ENCODE peak calls at places on chromosomes 6 and 20, in nine cellular contexts. One of them, this sample, is unnamed.

GRCh38 chr6:141398954-141399353 is 733.8 kb upstream of the GJE1 start:
- DNase-seq in adipocyte: peak; percentile 45
- DNase-seq in GM23248: peak; percentile 26
- DNase-seq in HAP-1: no peak
- DNase-seq in IMR-90: no peak
- DNase-seq in lower lobe of right lung: no peak
- DNase-seq in neuronal stem cell: no peak
- DNase-seq in colonic mucosa: no peak
- DNase-seq in body of pancreas: no peak
- DNase-seq in this sample: no peak

GRCh38 chr6:2765896-2766766 is 938 bp downstream of the WRNIP1 start:
- DNase-seq in colonic mucosa: peak; percentile 58
- DNase-seq in neuronal stem cell: peak; percentile 46
- DNase-seq in body of pancreas: peak; percentile 60
- DNase-seq in adipocyte: peak; percentile 57
- DNase-seq in lower lobe of right lung: peak; percentile 75
- DNase-seq in HAP-1: peak; percentile 55
- DNase-seq in IMR-90: peak; percentile 30
- DNase-seq in GM23248: peak; percentile 74
- DNase-seq in this sample: peak; percentile 53

GRCh38 chr20:4092136-4092479 is 76.8 kb upstream of the RNF24 start:
- DNase-seq in lower lobe of right lung: no peak
- DNase-seq in body of pancreas: no peak
- DNase-seq in colonic mucosa: no peak
- DNase-seq in GM23248: no peak
- DNase-seq in neuronal stem cell: no peak
- DNase-seq in adipocyte: no peak
- DNase-seq in HAP-1: no peak
- DNase-seq in IMR-90: no peak
- DNase-seq in this sample: no peak

GRCh38 chr6:108452725-108453195 is 108.0 kb upstream of the FOXO3 start:
- DNase-seq in adipocyte: peak; percentile 35
- DNase-seq in neuronal stem cell: no peak
- DNase-seq in body of pancreas: no peak
- DNase-seq in lower lobe of right lung: no peak
- DNase-seq in HAP-1: no peak
- DNase-seq in GM23248: peak; percentile 24
- DNase-seq in IMR-90: peak; percentile 27
- DNase-seq in colonic mucosa: no peak
- DNase-seq in this sample: no peak

GRCh38 chr6:36015666-36016065 is 8.8 kb downstream of the SLC26A8 start:
- DNase-seq in HAP-1: no peak
- DNase-seq in adipocyte: no peak
- DNase-seq in IMR-90: no peak
- DNase-seq in GM23248: no peak
- DNase-seq in body of pancreas: no peak
- DNase-seq in lower lobe of right lung: no peak
- DNase-seq in neuronal stem cell: no peak
- DNase-seq in colonic mucosa: no peak
- DNase-seq in this sample: no peak

GRCh38 chr6:56348578-56348977 is 101.2 kb upstream of the COL21A1 start:
- DNase-seq in IMR-90: no peak
- DNase-seq in GM23248: peak; percentile 28
- DNase-seq in neuronal stem cell: no peak
- DNase-seq in lower lobe of right lung: no peak
- DNase-seq in adipocyte: no peak
- DNase-seq in colonic mucosa: no peak
- DNase-seq in HAP-1: no peak
- DNase-seq in body of pancreas: no peak
- DNase-seq in this sample: no peak

GRCh38 chr6:128516514-128516898 is 3.9 kb downstream of the PTPRK start:
- DNase-seq in lower lobe of right lung: no peak
- DNase-seq in HAP-1: no peak
- DNase-seq in body of pancreas: no peak
- DNase-seq in GM23248: peak; percentile 54
- DNase-seq in colonic mucosa: no peak
- DNase-seq in neuronal stem cell: no peak
- DNase-seq in IMR-90: peak; percentile 48
- DNase-seq in adipocyte: peak; percentile 42
- DNase-seq in this sample: no peak

GRCh38 chr6:119445666-119446622 is 96.4 kb upstream of the MAN1A1 start:
- DNase-seq in IMR-90: peak; percentile 68
- DNase-seq in lower lobe of right lung: no peak
- DNase-seq in neuronal stem cell: no peak
- DNase-seq in GM23248: peak; percentile 64
- DNase-seq in body of pancreas: peak; percentile 7
- DNase-seq in adipocyte: peak; percentile 52
- DNase-seq in colonic mucosa: no peak
- DNase-seq in HAP-1: no peak
- DNase-seq in this sample: no peak

GRCh38 chr6:148509789-148510581 is 167.3 kb downstream of the SASH1 start:
- DNase-seq in body of pancreas: peak; percentile 48
- DNase-seq in colonic mucosa: peak; percentile 45
- DNase-seq in GM23248: peak; percentile 98
- DNase-seq in neuronal stem cell: no peak
- DNase-seq in adipocyte: peak; percentile 97
- DNase-seq in HAP-1: peak; percentile 31
- DNase-seq in lower lobe of right lung: peak; percentile 75
- DNase-seq in IMR-90: peak; percentile 99
- DNase-seq in this sample: no peak

GRCh38 chr20:37714973-37715657 is 21.3 kb downstream of the CTNNBL1 start:
- DNase-seq in body of pancreas: no peak
- DNase-seq in GM23248: peak; percentile 53
- DNase-seq in adipocyte: peak; percentile 65
- DNase-seq in HAP-1: no peak
- DNase-seq in colonic mucosa: no peak
- DNase-seq in lower lobe of right lung: no peak
- DNase-seq in IMR-90: peak; percentile 64
- DNase-seq in neuronal stem cell: no peak
- DNase-seq in this sample: no peak

GRCh38 chr6:24306038-24306437 is 51.8 kb downstream of the DCDC2 start:
- DNase-seq in GM23248: no peak
- DNase-seq in colonic mucosa: no peak
- DNase-seq in IMR-90: no peak
- DNase-seq in body of pancreas: no peak
- DNase-seq in HAP-1: no peak
- DNase-seq in lower lobe of right lung: no peak
- DNase-seq in neuronal stem cell: no peak
- DNase-seq in adipocyte: no peak
- DNase-seq in this sample: no peak

GRCh38 chr6:74991573-74992332 is 214.1 kb downstream of the COL12A1 start:
- DNase-seq in lower lobe of right lung: no peak
- DNase-seq in adipocyte: peak; percentile 65
- DNase-seq in neuronal stem cell: no peak
- DNase-seq in body of pancreas: no peak
- DNase-seq in GM23248: peak; percentile 52
- DNase-seq in IMR-90: peak; percentile 38
- DNase-seq in colonic mucosa: no peak
- DNase-seq in HAP-1: no peak
- DNase-seq in this sample: no peak

GRCh38 chr6:136466789-136467585 is 83.2 kb downstream of the MAP7 start:
- DNase-seq in body of pancreas: no peak
- DNase-seq in lower lobe of right lung: no peak
- DNase-seq in GM23248: no peak
- DNase-seq in HAP-1: no peak
- DNase-seq in neuronal stem cell: peak; percentile 27
- DNase-seq in colonic mucosa: no peak
- DNase-seq in adipocyte: no peak
- DNase-seq in IMR-90: no peak
- DNase-seq in this sample: no peak

GRCh38 chr6:116764557-116764960 is 960 bp downstream of the FAM162B start:
- DNase-seq in GM23248: no peak
- DNase-seq in colonic mucosa: no peak
- DNase-seq in neuronal stem cell: peak; percentile 12
- DNase-seq in body of pancreas: no peak
- DNase-seq in IMR-90: peak; percentile 9
- DNase-seq in adipocyte: no peak
- DNase-seq in HAP-1: no peak
- DNase-seq in lower lobe of right lung: no peak
- DNase-seq in this sample: no peak

GRCh38 chr6:150150458-150150820 is 7.6 kb downstream of the PPP1R14C start:
- DNase-seq in HAP-1: no peak
- DNase-seq in neuronal stem cell: no peak
- DNase-seq in IMR-90: no peak
- DNase-seq in GM23248: no peak
- DNase-seq in lower lobe of right lung: no peak
- DNase-seq in body of pancreas: no peak
- DNase-seq in colonic mucosa: no peak
- DNase-seq in adipocyte: no peak
- DNase-seq in this sample: no peak
- H3K4me1 ChIP-seq in HAP-1: no peaks in the 10 kb centered on the region
- H3K4me1 ChIP-seq in neuronal stem cell: peaks cover 19% of the 10 kb centered on the region
- H3K4me1 ChIP-seq in IMR-90: no peaks in the 10 kb centered on the region
- H3K4me1 ChIP-seq in GM23248: peaks cover 30% of the 10 kb centered on the region
- H3K4me1 ChIP-seq in lower lobe of right lung: peaks cover 20% of the 10 kb centered on the region
- H3K4me1 ChIP-seq in body of pancreas: no peaks in the 10 kb centered on the region
- H3K4me1 ChIP-seq in colonic mucosa: peaks cover 9% of the 10 kb centered on the region
- H3K4me1 ChIP-seq in adipocyte: peaks cover 16% of the 10 kb centered on the region
- H3K4me1 ChIP-seq in this sample: no peaks in the 10 kb centered on the region

DNA sequence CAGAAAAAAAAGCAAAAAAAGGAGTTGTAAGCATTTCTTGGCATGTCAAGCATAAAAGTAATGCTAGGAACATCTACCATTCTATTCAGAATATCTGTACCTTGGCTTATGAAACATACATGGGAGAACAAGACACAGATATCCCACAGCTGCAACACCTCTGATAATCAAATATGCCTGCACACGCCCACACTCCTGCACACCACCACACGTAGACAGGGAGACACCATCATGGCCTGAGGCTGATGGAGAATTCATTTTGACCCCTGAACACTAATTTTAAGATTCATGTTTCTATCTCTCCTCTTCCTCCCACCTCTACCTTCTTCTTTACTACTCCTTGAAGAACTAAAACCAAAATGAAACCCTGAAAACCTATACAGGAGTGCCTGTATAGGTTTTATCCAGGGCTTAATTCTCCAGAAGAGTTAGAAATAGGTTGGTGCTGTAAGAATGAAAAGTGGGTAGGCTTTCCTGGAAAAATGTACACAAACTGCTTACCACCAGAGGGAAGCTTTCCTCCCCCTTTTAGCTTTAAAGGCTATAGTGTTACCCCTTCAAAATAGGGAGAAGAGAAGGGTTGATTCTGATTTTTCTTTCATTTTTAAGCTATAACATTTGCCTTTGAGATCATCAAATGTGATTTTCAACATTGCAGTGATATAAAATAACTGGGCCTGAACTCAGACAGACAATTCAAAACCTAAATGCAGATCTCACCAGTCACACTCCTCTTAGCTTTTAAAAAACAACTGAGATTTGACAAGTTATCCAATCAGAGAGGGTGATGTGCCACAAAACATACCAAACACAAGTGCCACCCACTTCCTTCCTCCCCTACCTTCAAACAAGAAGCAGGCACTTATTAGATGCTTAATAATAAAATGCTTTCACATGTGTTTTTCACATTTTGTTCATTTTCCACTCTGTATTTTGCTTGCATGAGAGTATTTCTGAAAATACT is 57.9 kb downstream of the ELOVL5 start:
- DNase-seq in colonic mucosa: no peak
- DNase-seq in HAP-1: no peak
- DNase-seq in IMR-90: no peak
- DNase-seq in adipocyte: no peak
- DNase-seq in body of pancreas: no peak
- DNase-seq in lower lobe of right lung: no peak
- DNase-seq in GM23248: no peak
- DNase-seq in neuronal stem cell: no peak
- DNase-seq in this sample: no peak
- H3K36me3 ChIP-seq in colonic mucosa: no peaks in the 10 kb centered on the region
- H3K36me3 ChIP-seq in HAP-1: peaks cover 18% of the 10 kb centered on the region
- H3K36me3 ChIP-seq in IMR-90: peaks cover 16% of the 10 kb centered on the region
- H3K36me3 ChIP-seq in adipocyte: peaks cover 86% of the 10 kb centered on the region
- H3K36me3 ChIP-seq in body of pancreas: no peaks in the 10 kb centered on the region
- H3K36me3 ChIP-seq in lower lobe of right lung: peaks cover 41% of the 10 kb centered on the region
- H3K36me3 ChIP-seq in GM23248: no peaks in the 10 kb centered on the region
- H3K36me3 ChIP-seq in neuronal stem cell: peaks cover 90% of the 10 kb centered on the region
- H3K36me3 ChIP-seq in this sample: no peaks in the 10 kb centered on the region

GRCh38 chr20:62918830-62919229 is 7.5 kb downstream of the DIDO1 start:
- DNase-seq in IMR-90: no peak
- DNase-seq in body of pancreas: no peak
- DNase-seq in adipocyte: no peak
- DNase-seq in HAP-1: no peak
- DNase-seq in GM23248: no peak
- DNase-seq in neuronal stem cell: no peak
- DNase-seq in colonic mucosa: no peak
- DNase-seq in lower lobe of right lung: peak; percentile 29
- DNase-seq in this sample: no peak
- H3K4me1 ChIP-seq in IMR-90: peaks cover 20% of the 10 kb centered on the region
- H3K4me1 ChIP-seq in body of pancreas: peaks cover 91% of the 10 kb centered on the region
- H3K4me1 ChIP-seq in adipocyte: peaks cover 78% of the 10 kb centered on the region
- H3K4me1 ChIP-seq in HAP-1: peaks cover 68% of the 10 kb centered on the region
- H3K4me1 ChIP-seq in GM23248: peaks cover 36% of the 10 kb centered on the region
- H3K4me1 ChIP-seq in neuronal stem cell: peaks cover 63% of the 10 kb centered on the region
- H3K4me1 ChIP-seq in colonic mucosa: peaks cover 54% of the 10 kb centered on the region
- H3K4me1 ChIP-seq in lower lobe of right lung: peaks cover 99% of the 10 kb centered on the region
- H3K4me1 ChIP-seq in this sample: peaks cover 85% of the 10 kb centered on the region

DNA sequence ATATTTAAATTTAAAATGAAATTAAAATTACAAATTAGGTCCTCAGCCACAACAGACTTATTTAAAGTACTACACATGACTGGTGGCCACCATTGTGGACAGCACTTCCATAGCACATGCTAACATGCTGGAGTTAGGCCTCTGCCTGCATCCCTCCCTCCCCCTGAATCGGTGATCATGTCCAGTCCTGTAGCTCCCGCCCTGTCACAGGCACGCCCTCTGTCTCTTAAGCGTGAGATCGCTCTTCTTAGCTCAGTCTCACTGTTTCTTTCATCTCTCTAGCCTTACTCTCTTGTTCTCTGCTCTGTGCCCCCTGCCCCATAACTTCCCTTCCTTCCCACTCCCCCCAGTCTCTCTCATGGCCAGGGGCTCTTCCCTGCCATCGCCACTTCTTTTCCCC is 28.9 kb downstream of the ELMO2 start:
- DNase-seq in body of pancreas: no peak
- DNase-seq in IMR-90: no peak
- DNase-seq in colonic mucosa: no peak
- DNase-seq in adipocyte: no peak
- DNase-seq in neuronal stem cell: no peak
- DNase-seq in GM23248: no peak
- DNase-seq in lower lobe of right lung: no peak
- DNase-seq in HAP-1: no peak
- DNase-seq in this sample: no peak
- H3K36me3 ChIP-seq in body of pancreas: peaks cover 16% of the 10 kb centered on the region
- H3K36me3 ChIP-seq in IMR-90: peaks cover 57% of the 10 kb centered on the region
- H3K36me3 ChIP-seq in colonic mucosa: peaks cover 21% of the 10 kb centered on the region
- H3K36me3 ChIP-seq in adipocyte: peaks cover 95% of the 10 kb centered on the region
- H3K36me3 ChIP-seq in neuronal stem cell: peaks cover 98% of the 10 kb centered on the region
- H3K36me3 ChIP-seq in GM23248: peaks cover 44% of the 10 kb centered on the region
- H3K36me3 ChIP-seq in lower lobe of right lung: peaks cover 98% of the 10 kb centered on the region
- H3K36me3 ChIP-seq in HAP-1: peaks cover 33% of the 10 kb centered on the region
- H3K36me3 ChIP-seq in this sample: peaks cover 100% of the 10 kb centered on the region

This sample was measured in stomach.